ENCODE peak calls at places on chromosomes 3 and 15, in ten cellular contexts. S is AG09309; G is A673; K is esophagus muscularis mucosa; C is germinal center; L is GM18507; Z is CD8-positive, alpha-beta memory T cell; J is cardiac fibroblast; Y is HAP-1; U is stimulated activated CD4-positive, alpha-beta T cell treated with anti-CD3 and anti-CD28 coated beads, TNF-alpha, amount 100 ng/mL, for 4 hours. R is an unnamed sample.

GRCh38 chr3:29441020-29441324 is 160.1 kb downstream of the RBMS3 start:
- DNase-seq in L (no peak), K (no peak), G (peak), Y (no peak), S (no peak), J (no peak), Z (no peak), U (no peak), C (no peak), R (no peak)

GRCh38 chr3:52839892-52840545 is 5.2 kb upstream of the MUSTN1 start:
- DNase-seq in G (no peak), Z (no peak), U (no peak), C (no peak), L (no peak), S (no peak), J (no peak), K (no peak), Y (no peak), R (no peak)

GRCh38 chr3:40124918-40125317 is 184.6 kb upstream of the EIF1B start:
- DNase-seq in G (no peak), S (no peak), Y (no peak), J (no peak), K (no peak), Z (no peak), C (no peak), L (no peak), U (no peak), R (no peak)

GRCh38 chr3:30310251-30310954 is 296.0 kb upstream of the TGFBR2 start:
- DNase-seq in J (peak), L (no peak), Z (no peak), S (no peak), K (no peak), Y (no peak), C (no peak), G (no peak), U (no peak), R (no peak)

GRCh38 chr3:26962419-26963355 is 340.1 kb downstream of the LRRC3B start:
- DNase-seq in K (no peak), Z (no peak), G (no peak), L (no peak), C (no peak), U (no peak), Y (no peak), J (no peak), S (no peak), R (no peak)

GRCh38 chr15:101391431-101391830 is 96.4 kb upstream of the SNRPA1 start:
- DNase-seq in G (no peak), U (no peak), C (no peak), K (no peak), L (no peak), Y (no peak), S (no peak), Z (no peak), J (no peak), R (no peak)

GRCh38 chr3:120634539-120634938 is 38.4 kb downstream of the NDUFB4 start:
- DNase-seq in J (no peak), Z (no peak), C (no peak), L (no peak), K (no peak), U (no peak), S (no peak), Y (no peak), G (no peak), R (no peak)

GRCh38 chr3:124885466-124886167 is 1.5 kb downstream of the ITGB5 start:
- DNase-seq in Y (peak), C (no peak), Z (no peak), L (no peak), S (no peak), G (peak), J (peak), K (no peak), U (no peak), R (no peak)

GRCh38 chr3:42691861-42692666 is 6.7 kb downstream of the KLHL40 start:
- DNase-seq in Y (no peak), J (no peak), U (no peak), G (no peak), Z (no peak), C (no peak), K (no peak), L (no peak), S (no peak), R (peak)

GRCh38 chr3:182692685-182693084 is 100.6 kb upstream of the ATP11B start:
- DNase-seq in C (no peak), K (no peak), U (no peak), Z (no peak), J (no peak), L (no peak), G (no peak), Y (no peak), S (no peak), R (no peak)

GRCh38 chr3:149122716-149123578 is 6.5 kb upstream of the HPS3 start:
- DNase-seq in L (no peak), C (no peak), U (no peak), J (no peak), Z (no peak), G (no peak), Y (no peak), S (no peak), K (no peak), R (no peak)

GRCh38 chr3:61894988-61895935 is 333.9 kb downstream of the PTPRG start:
- DNase-seq in K (no peak), C (peak), Y (peak), J (peak), L (peak), U (no peak), S (peak), Z (peak), G (peak), R (no peak)

GRCh38 chr3:64586977-64587376 is 100.8 kb downstream of the ADAMTS9 start:
- DNase-seq in K (no peak), G (no peak), Z (no peak), Y (no peak), U (no peak), C (no peak), J (no peak), S (no peak), L (no peak), R (no peak)

GRCh38 chr3:46440531-46441294 is 24.0 kb downstream of the LTF start:
- DNase-seq in U (peak), J (no peak), Y (peak), G (no peak), C (peak), K (no peak), L (peak), S (no peak), Z (peak), R (no peak)

GRCh38 chr15:41790756-41791546 is 16.7 kb downstream of the MAPKBP1 start:
- DNase-seq in J (peak), Z (no peak), C (no peak), Y (no peak), L (no peak), K (no peak), G (no peak), S (no peak), U (no peak), R (no peak)

GRCh38 chr15:78929536-78930264 is 15.1 kb downstream of the CTSH start:
- DNase-seq in Z (no peak), U (no peak), S (no peak), G (no peak), Y (no peak), C (no peak), L (no peak), J (no peak), K (no peak), R (no peak)

GRCh38 chr3:151895881-151896661 is 22.6 kb downstream of the SUCNR1 start:
- DNase-seq in C (no peak), L (no peak), Z (no peak), U (no peak), S (no peak), Y (no peak), G (no peak), J (peak), K (no peak), R (no peak)

GRCh38 chr3:160564949-160565441 is 376 bp downstream of the KPNA4 start:
- DNase-seq in U (no peak), C (peak), Z (no peak), Y (peak), G (peak), S (no peak), J (peak), K (peak), L (peak), R (no peak)

GRCh38 chr3:88807471-88808090 is 299.8 kb upstream of the EPHA3 start:
- DNase-seq in L (no peak), G (peak), U (no peak), J (peak), K (no peak), C (no peak), Y (peak), Z (no peak), S (no peak), R (no peak)

GRCh38 chr3:20648294-20648693 is 462.3 kb upstream of the SGO1 start:
- DNase-seq in L (no peak), C (no peak), J (peak), Y (no peak), G (peak), K (no peak), U (no peak), Z (no peak), S (peak), R (no peak)

GRCh38 chr15:67446449-67446848 is 74.5 kb upstream of the C15orf61 start:
- DNase-seq in Z (no peak), L (no peak), K (no peak), Y (no peak), S (no peak), C (no peak), U (no peak), J (no peak), G (no peak), R (no peak)

GRCh38 chr3:182981038-182981380 is 671 bp upstream of the DCUN1D1 start:
- DNase-seq in U (no peak), Z (no peak), S (no peak), Y (no peak), L (no peak), K (no peak), J (no peak), C (peak), G (no peak), R (no peak)

GRCh38 chr3:194212021-194212868 is 76.3 kb downstream of the HES1 start:
- DNase-seq in Z (no peak), S (no peak), C (no peak), K (no peak), U (no peak), L (no peak), G (no peak), J (no peak), Y (peak), R (no peak)

GRCh38 chr3:196991581-196992460 is 23.2 kb upstream of the PIGZ start:
- DNase-seq in J (no peak), L (no peak), U (no peak), K (no peak), C (no peak), Z (no peak), G (no peak), S (no peak), Y (peak), R (no peak)

GRCh38 chr3:143567823-143568222 is 280.4 kb downstream of the SLC9A9 start:
- DNase-seq in K (no peak), S (no peak), G (no peak), Z (no peak), L (no peak), Y (no peak), U (no peak), J (no peak), C (no peak), R (no peak)

GRCh38 chr3:194279701-194280360 is 71.3 kb downstream of the CPN2 start:
- DNase-seq in U (no peak), C (no peak), Y (no peak), K (no peak), S (no peak), L (no peak), G (no peak), J (no peak), Z (no peak), R (no peak)